ENCODE peak calls at places on chromosomes 2 and 18, in nine cellular contexts. C is foreskin fibroblast, F is left ventricle myocardium inferior, W is coronary artery, V is gastrocnemius medialis, D is glutamatergic neuron, G is choroid plexus epithelial cell, Q is endothelial cell, N is cardiac fibroblast. M is an unnamed sample.

GRCh38 chr2:206158563-206159345 is 490 bp downstream of the NDUFS1 start:
- DNase-seq in C (no peak), F (no peak), W (no peak), V (no peak), D (no peak), G (peak; percentile 37), Q (no peak), N (peak; percentile 43), M (no peak)

GRCh38 chr2:71877636-71878035 is 270.0 kb downstream of the CYP26B1 start:
- DNase-seq in C (no peak), F (no peak), W (no peak), V (no peak), D (no peak), G (no peak), Q (no peak), N (no peak), M (no peak)

GRCh38 chr2:50614056-50614455 is 417.9 kb downstream of the NRXN1 start:
- DNase-seq in C (no peak), F (no peak), W (no peak), V (no peak), D (no peak), G (peak; percentile 31), Q (no peak), N (peak; percentile 9), M (no peak)

GRCh38 chr2:175030380-175031271 is 25.4 kb upstream of the CHN1 start:
- DNase-seq in C (no peak), F (no peak), W (no peak), V (peak; percentile 18), D (peak; percentile 28), G (peak; percentile 81), Q (peak; percentile 57), N (peak; percentile 56), M (peak; percentile 45)

GRCh38 chr2:122706757-122707223 is 951.3 kb downstream of the TSN start:
- DNase-seq in C (no peak), F (no peak), W (no peak), V (no peak), D (no peak), G (no peak), Q (no peak), N (no peak), M (no peak)

GRCh38 chr18:35513181-35513932 is 15.6 kb upstream of the INO80C start:
- DNase-seq in C (peak; percentile 47), F (peak; percentile 32), W (no peak), V (peak; percentile 59), D (peak; percentile 38), G (peak; percentile 100), Q (no peak), N (peak; percentile 88), M (peak; percentile 29)

GRCh38 chr2:45814951-45815621 is 163.6 kb downstream of the PRKCE start:
- DNase-seq in C (no peak), F (no peak), W (no peak), V (no peak), D (no peak), G (no peak), Q (no peak), N (no peak), M (no peak)

GRCh38 chr18:32868424-32868823 is 95.6 kb upstream of the KLHL14 start:
- DNase-seq in C (no peak), F (no peak), W (no peak), V (no peak), D (no peak), G (no peak), Q (no peak), N (no peak), M (no peak)

GRCh38 chr2:17786727-17787126 is 29.5 kb upstream of the MSGN1 start:
- DNase-seq in C (no peak), F (no peak), W (no peak), V (no peak), D (no peak), G (no peak), Q (no peak), N (no peak), M (no peak)

GRCh38 chr2:228140934-228141528 is 40.5 kb downstream of the SPHKAP start:
- DNase-seq in C (no peak), F (no peak), W (no peak), V (no peak), D (no peak), G (no peak), Q (no peak), N (no peak), M (no peak)

GRCh38 chr18:27794527-27794926 is 382.4 kb downstream of the CDH2 start:
- DNase-seq in C (no peak), F (no peak), W (no peak), V (no peak), D (no peak), G (no peak), Q (no peak), N (no peak), M (no peak)

GRCh38 chr2:119701352-119701751 is 22.4 kb downstream of the TMEM177 start:
- DNase-seq in C (no peak), F (no peak), W (no peak), V (no peak), D (no peak), G (no peak), Q (no peak), N (no peak), M (no peak)

GRCh38 chr18:47560693-47561092 is 309.2 kb upstream of the SKOR2 start:
- DNase-seq in C (no peak), F (no peak), W (no peak), V (no peak), D (no peak), G (no peak), Q (no peak), N (no peak), M (no peak)

GRCh38 chr18:55234366-55235093 is 275.3 kb upstream of the CCDC68 start:
- DNase-seq in C (peak; percentile 66), F (peak; percentile 73), W (peak; percentile 80), V (peak; percentile 71), D (peak; percentile 80), G (peak; percentile 90), Q (peak; percentile 79), N (peak; percentile 88), M (peak; percentile 63)

GRCh38 chr18:39685303-39685902 is 2119.8 kb upstream of the CELF4 start:
- DNase-seq in C (no peak), F (no peak), W (no peak), V (no peak), D (no peak), G (no peak), Q (no peak), N (no peak), M (no peak)

GRCh38 chr2:74525717-74526648 is at the start of gene DQX1:
- DNase-seq in C (no peak), F (no peak), W (no peak), V (no peak), D (no peak), G (peak; percentile 46), Q (no peak), N (peak; percentile 49), M (no peak)

GRCh38 chr2:238339395-238339780 is 19.1 kb downstream of the TRAF3IP1 start:
- DNase-seq in C (no peak), F (no peak), W (no peak), V (no peak), D (no peak), G (no peak), Q (no peak), N (no peak), M (no peak)

GRCh38 chr2:74374509-74375205 is 5.5 kb downstream of the DCTN1 start:
- DNase-seq in C (peak; percentile 58), F (peak; percentile 78), W (no peak), V (peak; percentile 50), D (peak; percentile 87), G (peak; percentile 73), Q (peak; percentile 62), N (peak; percentile 84), M (peak; percentile 67)

GRCh38 chr2:96599941-96600340 is 38.2 kb downstream of the KANSL3 start:
- DNase-seq in C (no peak), F (no peak), W (no peak), V (no peak), D (no peak), G (no peak), Q (no peak), N (no peak), M (no peak)

GRCh38 chr2:96601382-96602292 is 36.5 kb downstream of the KANSL3 start:
- DNase-seq in C (no peak), F (no peak), W (no peak), V (no peak), D (no peak), G (no peak), Q (no peak), N (no peak), M (no peak)

GRCh38 chr2:96608459-96609455 is 29.4 kb downstream of the KANSL3 start:
- DNase-seq in C (peak; percentile 51), F (no peak), W (no peak), V (peak; percentile 93), D (no peak), G (peak; percentile 57), Q (no peak), N (peak; percentile 60), M (peak; percentile 28)

GRCh38 chr2:96602330-96602823 is 35.7 kb downstream of the KANSL3 start:
- DNase-seq in C (no peak), F (no peak), W (no peak), V (no peak), D (no peak), G (no peak), Q (no peak), N (no peak), M (no peak)

GRCh38 chr2:96604104-96604503 is 34.0 kb downstream of the KANSL3 start:
- DNase-seq in C (no peak), F (no peak), W (no peak), V (no peak), D (peak; percentile 29), G (peak; percentile 28), Q (no peak), N (no peak), M (no peak)
- TF ChIP-seq CTCF in C (no peak), F (no peak), W (no peak), V (no peak), D (no peak), G (peak; percentile 52), Q (no peak), N (peak; percentile 12), M (peak; percentile 47)

GRCh38 chr18:11137400-11137799 is 12.0 kb downstream of the PIEZO2 start:
- DNase-seq in C (no peak), F (no peak), W (no peak), V (no peak), D (no peak), G (no peak), Q (no peak), N (no peak), M (no peak)
- TF ChIP-seq CTCF in C (no peak), F (no peak), W (no peak), V (no peak), D (no peak), G (no peak), Q (no peak), N (no peak), M (no peak)

DNA sequence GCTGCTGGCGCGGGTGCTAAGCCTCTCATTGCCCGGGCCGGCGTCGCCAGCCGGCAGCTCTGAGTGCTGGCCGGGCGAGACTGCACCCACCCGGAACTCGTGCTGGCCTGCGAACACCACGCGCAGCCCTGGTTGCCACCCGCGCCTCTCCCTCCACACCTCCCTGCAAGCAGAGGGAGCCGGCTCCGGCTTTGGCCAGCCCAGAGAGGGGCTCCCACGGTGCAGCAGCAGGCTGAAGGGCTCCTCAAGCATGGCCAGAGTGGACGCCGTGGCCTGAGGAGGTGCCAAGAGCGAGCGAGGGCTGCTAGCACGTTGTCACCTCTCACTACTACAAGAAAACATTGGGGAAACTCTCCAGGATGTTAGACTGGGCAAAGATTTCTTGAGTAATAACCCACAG is 98.6 kb downstream of the SPIRE1 start:
- DNase-seq in C (no peak), F (no peak), W (no peak), V (no peak), D (no peak), G (no peak), Q (no peak), N (no peak), M (no peak)
- TF ChIP-seq CTCF in C (no peak), F (no peak), W (no peak), V (no peak), D (no peak), G (no peak), Q (no peak), N (no peak), M (no peak)

GRCh38 chr2:68110102-68110501 is 47.3 kb upstream of the C1D start:
- DNase-seq in C (no peak), F (no peak), W (no peak), V (no peak), D (no peak), G (no peak), Q (no peak), N (no peak), M (peak; percentile 16)
- TF ChIP-seq CTCF in C (no peak), F (no peak), W (no peak), V (no peak), D (no peak), G (no peak), Q (no peak), N (no peak), M (no peak)